ENCODE peak calls at places on chromosome 17, in eight cellular contexts. I, A, B, J, K, X, R and G are unnamed samples.

GRCh38 chr17:36705651-36706436 is 104.5 kb downstream of the MRM1 start:
- DNase-seq in B (peak), A (peak), J (peak), I (peak), K (peak), R (peak), X (peak), G (peak)

GRCh38 chr17:29807520-29808361 is 122.3 kb downstream of the SSH2 start:
- DNase-seq in I (peak), K (peak), B (peak), J (peak), A (peak), R (peak), X (peak), G (peak)

GRCh38 chr17:27385626-27386025 is 70.6 kb upstream of the KSR1 start:
- DNase-seq in J (no peak), R (no peak), X (no peak), I (no peak), K (no peak), A (no peak), B (no peak), G (no peak)

GRCh38 chr17:83155128-83156081 is 76.0 kb downstream of the METRNL start:
- DNase-seq in K (no peak), A (no peak), B (no peak), J (peak), X (peak), R (no peak), I (no peak), G (peak)

GRCh38 chr17:79075433-79075805 is 795 bp downstream of the ENGASE start:
- DNase-seq in K (no peak), R (peak), A (no peak), I (no peak), X (no peak), J (no peak), B (peak), G (no peak)

GRCh38 chr17:77649717-77650211 is 308.7 kb upstream of the TNRC6C start:
- DNase-seq in K (no peak), J (no peak), B (no peak), R (no peak), X (no peak), A (peak), I (no peak), G (peak)

GRCh38 chr17:21043296-21044232 is 753 bp upstream of the USP22 start:
- DNase-seq in X (peak), J (peak), I (peak), A (peak), B (peak), R (peak), K (peak), G (peak)

GRCh38 chr17:42270175-42270545 is 6.0 kb downstream of the STAT5B start:
- DNase-seq in J (no peak), I (no peak), X (no peak), B (no peak), R (no peak), A (no peak), K (no peak), G (no peak)

GRCh38 chr17:70552230-70552981 is 383.1 kb downstream of the KCNJ2 start:
- DNase-seq in B (no peak), A (peak), X (no peak), R (peak), K (peak), I (no peak), J (no peak), G (peak)

GRCh38 chr17:4407851-4408250 is 25.9 kb upstream of the SPNS3 start:
- DNase-seq in K (no peak), I (peak), B (no peak), J (no peak), A (no peak), X (no peak), R (no peak), G (no peak)

GRCh38 chr17:27605409-27605808 is 25.6 kb upstream of the LGALS9 start:
- DNase-seq in B (no peak), J (no peak), A (no peak), K (no peak), X (no peak), R (no peak), I (no peak), G (no peak)

GRCh38 chr17:30905742-30906100 is 317 bp downstream of the TEFM start:
- DNase-seq in A (no peak), X (no peak), R (peak), K (peak), I (no peak), J (no peak), B (peak), G (peak)

GRCh38 chr17:48611681-48612455 is 1.1 kb upstream of the HOXB7 start:
- DNase-seq in A (no peak), K (no peak), X (no peak), R (peak), I (no peak), J (no peak), B (no peak), G (no peak)

GRCh38 chr17:8747731-8748130 is 3.1 kb upstream of the CCDC42 start:
- DNase-seq in A (no peak), B (no peak), J (no peak), K (no peak), X (no peak), I (no peak), R (no peak), G (no peak)

GRCh38 chr17:35752471-35752870 is 568 bp downstream of the GAS2L2 start:
- DNase-seq in R (no peak), A (no peak), I (peak), X (no peak), K (no peak), J (no peak), B (no peak), G (no peak)

GRCh38 chr17:28950017-28950751 is 1.1 kb downstream of the PHF12 start:
- DNase-seq in J (peak), I (peak), R (peak), K (peak), B (peak), A (peak), X (peak), G (peak)

GRCh38 chr17:64978138-64978537 is 58.9 kb upstream of the LRRC37A3 start:
- DNase-seq in X (no peak), K (no peak), J (no peak), I (no peak), B (no peak), A (no peak), R (no peak), G (no peak)

GRCh38 chr17:11935734-11936406 is 61.4 kb downstream of the ZNF18 start:
- DNase-seq in X (peak), J (peak), R (peak), A (peak), I (no peak), B (no peak), K (peak), G (peak)

GRCh38 chr17:13016881-13017622 is 775 bp downstream of the ELAC2 start:
- DNase-seq in K (no peak), J (no peak), A (peak), X (no peak), I (no peak), R (peak), B (no peak), G (no peak)

GRCh38 chr17:71636644-71637043 is 484.2 kb upstream of the SOX9 start:
- DNase-seq in R (no peak), B (no peak), I (no peak), J (no peak), A (no peak), X (no peak), K (no peak), G (no peak)

GRCh38 chr17:58517378-58517927 is 3.0 kb upstream of the MTMR4 start:
- DNase-seq in I (no peak), R (no peak), X (no peak), B (no peak), K (no peak), J (no peak), A (no peak), G (no peak)

GRCh38 chr17:67246398-67246647 is 1.3 kb upstream of the HELZ start:
- DNase-seq in R (no peak), J (no peak), I (no peak), K (no peak), X (no peak), B (no peak), A (no peak), G (no peak)

GRCh38 chr17:4480929-4481898 is 17.5 kb upstream of the SPNS2 start:
- DNase-seq in A (no peak), X (no peak), K (peak), J (no peak), I (peak), R (peak), B (peak), G (no peak)

GRCh38 chr17:16909887-16910286 is 62.0 kb downstream of the TNFRSF13B start:
- DNase-seq in J (no peak), A (no peak), I (no peak), R (no peak), X (no peak), B (no peak), K (no peak), G (no peak)

GRCh38 chr17:2055494-2056220 is 754 bp downstream of the HIC1 start:
- DNase-seq in B (peak), X (no peak), K (no peak), J (peak), R (no peak), I (no peak), A (no peak), G (no peak)

GRCh38 chr17:39628655-39629493 is 2.1 kb downstream of the PPP1R1B start:
- DNase-seq in A (no peak), R (no peak), K (no peak), J (no peak), B (no peak), X (peak), I (peak), G (no peak)